ENCODE peak calls at places on chromosomes 4 and X, in four cellular contexts. One of them, this sample, is unnamed.

GRCh38 chr4:55303818-55304217 is 42.2 kb upstream of the SRD5A3 start:
- DNase-seq in CD8-positive, alpha-beta T cell: no peak
- DNase-seq in OCI-LY7: no peak
- DNase-seq in PC-9: peak
- DNase-seq in this sample: no peak

GRCh38 chrX:154918060-154918483 is 31.9 kb downstream of the F8A1 start:
- DNase-seq in CD8-positive, alpha-beta T cell: peak
- DNase-seq in OCI-LY7: peak
- DNase-seq in PC-9: peak
- DNase-seq in this sample: peak

GRCh38 chr4:14225683-14226207 is 598.2 kb upstream of the BOD1L1 start:
- DNase-seq in CD8-positive, alpha-beta T cell: no peak
- DNase-seq in OCI-LY7: no peak
- DNase-seq in PC-9: no peak
- DNase-seq in this sample: no peak

GRCh38 chr4:78268607-78269006 is 211.5 kb downstream of the FRAS1 start:
- DNase-seq in CD8-positive, alpha-beta T cell: no peak
- DNase-seq in OCI-LY7: no peak
- DNase-seq in PC-9: no peak
- DNase-seq in this sample: no peak

GRCh38 chr4:4443821-4444220 is 56.9 kb downstream of the NSG1 start:
- DNase-seq in CD8-positive, alpha-beta T cell: no peak
- DNase-seq in OCI-LY7: no peak
- DNase-seq in PC-9: no peak
- DNase-seq in this sample: peak

GRCh38 chr4:107379054-107379869 is 340.8 kb downstream of the PAPSS1 start:
- DNase-seq in CD8-positive, alpha-beta T cell: no peak
- DNase-seq in OCI-LY7: no peak
- DNase-seq in PC-9: no peak
- DNase-seq in this sample: no peak

GRCh38 chr4:1767770-1768366 is 25.2 kb upstream of the FGFR3 start:
- DNase-seq in CD8-positive, alpha-beta T cell: peak
- DNase-seq in OCI-LY7: peak
- DNase-seq in PC-9: no peak
- DNase-seq in this sample: no peak

GRCh38 chrX:106038625-106039024 is at the start of gene SERPINA7:
- DNase-seq in CD8-positive, alpha-beta T cell: no peak
- DNase-seq in OCI-LY7: no peak
- DNase-seq in PC-9: no peak
- DNase-seq in this sample: no peak

GRCh38 chr4:87311684-87312083 is 11.0 kb downstream of the HSD17B13 start:
- DNase-seq in CD8-positive, alpha-beta T cell: no peak
- DNase-seq in OCI-LY7: no peak
- DNase-seq in PC-9: no peak
- DNase-seq in this sample: no peak

GRCh38 chrX:47218920-47219815 is 687 bp downstream of the CDK16 start:
- DNase-seq in CD8-positive, alpha-beta T cell: peak
- DNase-seq in OCI-LY7: peak
- DNase-seq in PC-9: no peak
- DNase-seq in this sample: no peak

DNA sequence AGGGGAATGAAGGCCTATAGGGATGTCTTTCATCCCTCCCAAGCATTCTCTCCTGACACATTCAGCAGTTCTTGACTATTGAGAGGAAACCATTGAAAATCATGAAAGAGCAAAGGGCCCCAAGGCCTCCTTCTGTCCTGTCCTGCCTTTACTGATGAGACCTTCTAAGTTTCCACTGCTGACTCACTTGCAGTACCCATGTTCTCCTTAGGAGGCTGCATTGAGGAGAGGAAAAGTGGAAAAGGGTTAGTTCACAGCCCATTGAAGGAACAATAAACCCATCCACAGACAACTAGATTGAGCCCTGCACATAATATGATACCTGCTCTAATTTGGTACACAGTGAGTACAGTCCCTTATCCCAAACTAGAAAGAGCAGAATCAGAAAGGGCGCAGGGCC is 115.1 kb upstream of the PNPLA4 start:
- DNase-seq in CD8-positive, alpha-beta T cell: no peak
- DNase-seq in OCI-LY7: no peak
- DNase-seq in PC-9: no peak
- DNase-seq in this sample: no peak
- TF ChIP-seq CTCF in CD8-positive, alpha-beta T cell: no peak
- TF ChIP-seq CTCF in OCI-LY7: peak
- TF ChIP-seq CTCF in PC-9: no peak
- TF ChIP-seq CTCF in this sample: no peak

GRCh38 chr4:95018845-95019244 is 261.1 kb downstream of the BMPR1B start:
- DNase-seq in CD8-positive, alpha-beta T cell: no peak
- DNase-seq in OCI-LY7: no peak
- DNase-seq in PC-9: no peak
- DNase-seq in this sample: no peak

GRCh38 chr4:95007998-95008397 is 250.2 kb downstream of the BMPR1B start:
- DNase-seq in CD8-positive, alpha-beta T cell: no peak
- DNase-seq in OCI-LY7: no peak
- DNase-seq in PC-9: no peak
- DNase-seq in this sample: no peak

GRCh38 chr4:95014068-95014467 is 256.3 kb downstream of the BMPR1B start:
- DNase-seq in CD8-positive, alpha-beta T cell: no peak
- DNase-seq in OCI-LY7: no peak
- DNase-seq in PC-9: no peak
- DNase-seq in this sample: no peak

GRCh38 chr4:95017690-95018089 is 259.9 kb downstream of the BMPR1B start:
- DNase-seq in CD8-positive, alpha-beta T cell: no peak
- DNase-seq in OCI-LY7: no peak
- DNase-seq in PC-9: no peak
- DNase-seq in this sample: no peak

GRCh38 chr4:95013236-95013635 is 255.5 kb downstream of the BMPR1B start:
- DNase-seq in CD8-positive, alpha-beta T cell: no peak
- DNase-seq in OCI-LY7: no peak
- DNase-seq in PC-9: no peak
- DNase-seq in this sample: no peak
- H3K27ac ChIP-seq in CD8-positive, alpha-beta T cell: no peak
- H3K27ac ChIP-seq in OCI-LY7: no peak
- H3K27ac ChIP-seq in PC-9: no peak
- H3K27ac ChIP-seq in this sample: no peak

GRCh38 chr4:79652232-79652631 is 244.2 kb upstream of the GK2 start:
- DNase-seq in CD8-positive, alpha-beta T cell: no peak
- DNase-seq in OCI-LY7: no peak
- DNase-seq in PC-9: no peak
- DNase-seq in this sample: peak
- H3K4me3 ChIP-seq in CD8-positive, alpha-beta T cell: no peak
- H3K4me3 ChIP-seq in OCI-LY7: no peak
- H3K4me3 ChIP-seq in PC-9: no peak
- H3K4me3 ChIP-seq in this sample: no peak

DNA sequence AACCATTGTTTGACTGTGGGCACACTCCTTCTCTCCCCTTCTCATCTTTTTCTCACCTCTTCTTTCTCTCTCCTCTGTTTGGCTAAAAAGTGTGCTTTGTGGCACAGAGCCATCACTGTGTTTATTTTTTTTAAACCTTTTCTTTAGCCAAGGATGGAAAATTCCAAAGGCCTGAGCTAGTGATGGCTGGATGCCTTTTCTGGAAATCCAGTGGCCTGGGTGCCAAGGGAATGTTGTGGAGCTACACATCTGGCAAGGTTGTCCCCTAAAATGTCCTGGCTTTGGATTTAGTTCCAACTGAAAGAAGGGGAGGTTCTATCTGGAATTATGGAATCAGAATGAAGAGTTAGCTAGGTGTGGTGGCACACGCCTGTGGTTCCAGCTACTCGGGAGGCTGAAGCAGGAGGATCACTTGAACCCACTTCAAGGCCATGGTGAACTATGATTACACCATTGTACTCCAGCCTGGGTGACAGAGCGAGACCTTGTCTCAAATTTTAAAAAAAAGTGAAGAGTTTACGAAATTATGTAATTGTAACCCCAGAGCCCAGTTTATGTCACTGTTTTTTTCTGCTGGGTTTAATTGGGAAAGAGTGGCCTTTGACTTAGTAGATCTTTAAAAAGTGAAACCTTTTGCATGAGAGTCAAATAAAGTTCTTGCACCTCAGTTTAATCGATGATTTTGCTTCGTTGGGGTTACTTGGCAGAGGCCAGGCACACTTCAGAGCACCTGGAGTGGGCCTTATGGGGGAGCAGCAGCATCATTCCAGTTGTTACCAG is 17.7 kb downstream of the DOCK11 start:
- DNase-seq in CD8-positive, alpha-beta T cell: no peak
- DNase-seq in OCI-LY7: no peak
- DNase-seq in PC-9: no peak
- DNase-seq in this sample: no peak
- TF ChIP-seq CTCF in CD8-positive, alpha-beta T cell: no peak
- TF ChIP-seq CTCF in OCI-LY7: no peak
- TF ChIP-seq CTCF in PC-9: no peak
- TF ChIP-seq CTCF in this sample: no peak

DNA sequence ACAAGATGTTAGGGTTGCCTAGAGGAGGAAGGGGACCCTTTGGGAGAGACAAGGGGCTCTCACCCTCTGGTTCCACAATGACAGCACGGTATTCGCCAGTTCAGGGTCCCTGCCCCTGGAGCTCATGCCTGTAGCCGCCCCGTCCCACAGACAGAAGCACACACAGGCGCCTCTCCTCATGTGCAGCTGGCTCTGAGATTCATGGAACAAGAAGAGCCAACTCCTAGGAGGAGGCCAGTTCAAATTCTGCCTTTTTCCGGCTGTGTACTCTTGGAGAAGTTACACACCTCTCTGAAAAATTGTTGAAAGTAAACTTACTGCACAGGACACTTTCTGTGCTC is 15.3 kb downstream of the BLOC1S4 start:
- DNase-seq in CD8-positive, alpha-beta T cell: no peak
- DNase-seq in OCI-LY7: no peak
- DNase-seq in PC-9: peak
- DNase-seq in this sample: no peak
- H3K27ac ChIP-seq in CD8-positive, alpha-beta T cell: no peak
- H3K27ac ChIP-seq in OCI-LY7: no peak
- H3K27ac ChIP-seq in PC-9: peak
- H3K27ac ChIP-seq in this sample: no peak

DNA sequence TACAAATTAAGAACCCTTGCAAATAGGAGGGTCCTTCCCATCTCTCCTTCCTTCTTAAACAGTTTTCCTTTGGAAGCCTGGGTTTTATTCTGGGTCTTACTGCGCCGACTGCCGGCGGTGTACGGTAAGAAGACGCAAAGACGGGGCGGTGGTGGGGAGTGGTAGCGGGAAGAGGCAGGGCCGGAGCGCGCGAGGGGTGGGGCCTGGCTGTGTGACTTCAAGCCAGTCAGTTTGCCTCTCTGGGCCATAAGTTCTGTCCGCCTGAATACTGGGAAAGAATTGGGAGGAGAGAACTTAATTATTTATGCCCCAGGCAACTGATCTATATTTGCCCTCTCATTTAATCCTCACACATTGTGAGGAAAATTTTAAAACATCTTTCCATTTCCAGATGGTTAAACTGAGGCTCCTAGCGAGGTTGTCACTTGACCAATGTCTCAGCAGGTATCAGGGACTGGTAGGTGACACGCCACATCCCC is 726 bp upstream of the KANTR start:
- DNase-seq in CD8-positive, alpha-beta T cell: peak
- DNase-seq in OCI-LY7: peak
- DNase-seq in PC-9: peak
- DNase-seq in this sample: no peak
- H3K4me3 ChIP-seq in CD8-positive, alpha-beta T cell: peak
- H3K4me3 ChIP-seq in OCI-LY7: peak
- H3K4me3 ChIP-seq in PC-9: peak
- H3K4me3 ChIP-seq in this sample: peak